ENCODE peak calls at places on chromosomes 5 and 9, in seven cellular contexts. M is GM12865; B is naive thymus-derived CD8-positive, alpha-beta T cell; F is activated T-helper 1 cell treated with Interleukin-2 at 50 U/mL for 16 hours; W is NCI-H1694 treated with DMSO at 0.1 percent for 48 hours; R is AG09309; D is M059J. X is an unnamed sample.

GRCh38 chr5:116856271-116856670 is 281.6 kb upstream of the SEMA6A start:
- DNase-seq in M (no peak), B (no peak), F (no peak), W (no peak), R (no peak), D (no peak), X (no peak)

GRCh38 chr5:42949348-42950090 is 90.6 kb downstream of the ANXA2R start:
- DNase-seq in M (peak; percentile 90), B (peak; percentile 33), F (peak; percentile 45), W (no peak), R (peak; percentile 35), D (peak; percentile 92), X (no peak)

GRCh38 chr9:83299556-83299955 is 236.6 kb upstream of the RASEF start:
- DNase-seq in M (no peak), B (no peak), F (no peak), W (no peak), R (no peak), D (peak; percentile 96), X (peak; percentile 24)

GRCh38 chr9:36823934-36824333 is 210.1 kb downstream of the PAX5 start:
- DNase-seq in M (no peak), B (no peak), F (no peak), W (no peak), R (no peak), D (no peak), X (no peak)

GRCh38 chr9:3863114-3863528 is 337.3 kb upstream of the RFX3 start:
- DNase-seq in M (peak; percentile 60), B (no peak), F (no peak), W (no peak), R (peak; percentile 73), D (peak; percentile 98), X (peak; percentile 73)

GRCh38 chr5:100872409-100873190 is 30.5 kb downstream of the ST8SIA4 start:
- DNase-seq in M (peak; percentile 45), B (no peak), F (no peak), W (no peak), R (no peak), D (no peak), X (no peak)

GRCh38 chr5:345404-346195 is 24.1 kb downstream of the AHRR start:
- DNase-seq in M (no peak), B (no peak), F (no peak), W (no peak), R (no peak), D (no peak), X (no peak)

GRCh38 chr5:119614838-119615237 is 14.5 kb upstream of the FAM170A start:
- DNase-seq in M (no peak), B (no peak), F (no peak), W (no peak), R (no peak), D (no peak), X (no peak)